ENCODE peak calls at places on chromosome 2, in eight cellular contexts. R is left colon; Q is NCI-H748 treated with DMSO at 0.1 percent for 48 hours; C is HTR-8/SVneo; S is activated naive CD4-positive, alpha-beta T cell treated with anti-CD3 and anti-CD28 coated beads, Interleukin-2, amount 50 U/mL, for 72 hours; Y is renal cortical epithelial cell; G is activated CD8-positive, alpha-beta memory T cell treated with anti-CD3 and anti-CD28 coated beads, Interleukin-2, amount 50 U/mL, for 48 hours; O is dermis blood vessel endothelial cell. J is an unnamed sample.

GRCh38 chr2:11984556-11985158 is 238.2 kb downstream of the LPIN1 start:
- DNase-seq in G (no peak), R (no peak), O (no peak), C (no peak), S (no peak), Y (no peak), Q (no peak), J (no peak)

GRCh38 chr2:199306116-199306515 is 151.6 kb downstream of the SATB2 start:
- DNase-seq in G (no peak), C (no peak), R (no peak), S (no peak), O (no peak), Q (no peak), Y (no peak), J (no peak)

GRCh38 chr2:146992466-146992865 is 852.4 kb upstream of the ACVR2A start:
- DNase-seq in R (no peak), Q (no peak), O (no peak), Y (no peak), G (no peak), S (no peak), C (no peak), J (no peak)

GRCh38 chr2:224952942-224953657 is 89.2 kb downstream of the DOCK10 start:
- DNase-seq in O (no peak), G (no peak), Q (no peak), Y (no peak), R (peak), S (no peak), C (no peak), J (no peak)

GRCh38 chr2:140177081-140177480 is 1396.9 kb upstream of the NXPH2 start:
- DNase-seq in O (no peak), C (no peak), G (no peak), S (no peak), Y (no peak), R (no peak), Q (no peak), J (no peak)

GRCh38 chr2:46967990-46968647 is 52.5 kb upstream of the MCFD2 start:
- DNase-seq in O (peak), Y (peak), R (peak), Q (no peak), G (no peak), C (peak), S (no peak), J (peak)

GRCh38 chr2:119245841-119246230 is 22.2 kb downstream of the STEAP3 start:
- DNase-seq in R (no peak), Y (no peak), Q (no peak), O (no peak), G (no peak), C (no peak), S (no peak), J (no peak)

GRCh38 chr2:189681903-189682302 is 7.4 kb downstream of the ANKAR start:
- DNase-seq in Y (no peak), Q (no peak), S (no peak), C (no peak), G (no peak), O (no peak), R (no peak), J (no peak)

GRCh38 chr2:199471443-199472057 is 13.8 kb upstream of the SATB2 start:
- DNase-seq in Q (peak), S (peak), O (peak), C (no peak), R (peak), Y (no peak), G (peak), J (peak)

GRCh38 chr2:182379235-182379634 is 47.6 kb downstream of the PDE1A start:
- DNase-seq in S (no peak), Q (no peak), O (peak), C (no peak), G (no peak), R (no peak), Y (peak), J (no peak)

GRCh38 chr2:26605195-26605968 is 35.8 kb downstream of the CIB4 start:
- DNase-seq in C (peak), Q (peak), Y (peak), O (peak), G (peak), R (no peak), S (peak), J (peak)

GRCh38 chr2:187644991-187645390 is 90.8 kb upstream of the TFPI start:
- DNase-seq in Q (no peak), O (peak), C (no peak), R (no peak), S (no peak), G (no peak), Y (no peak), J (no peak)

GRCh38 chr2:174344716-174345472 is 10.1 kb downstream of the SP9 start:
- DNase-seq in O (peak), R (no peak), S (no peak), C (no peak), Q (peak), Y (peak), G (no peak), J (peak)

GRCh38 chr2:97673187-97673914 is 3.8 kb downstream of the C2orf92 start:
- DNase-seq in Q (no peak), G (no peak), O (no peak), S (no peak), C (no peak), R (no peak), Y (no peak), J (no peak)

GRCh38 chr2:164954954-164955701 is at the start of gene SLC38A11:
- DNase-seq in O (peak), Y (no peak), C (no peak), G (no peak), S (no peak), Q (no peak), R (peak), J (no peak)